ENCODE peak calls at places on chromosomes 7 and 10, in five cellular contexts. One of them, this sample, is unnamed.

GRCh38 chr10:88456730-88457129 is 126.4 kb downstream of the RNLS start:
- DNase-seq in mesenchymal stem cell: peak; percentile 48
- DNase-seq in aorta: no peak
- DNase-seq in choroid plexus epithelial cell: peak; percentile 74
- DNase-seq in fibroblast of the aortic adventitia: peak; percentile 85
- DNase-seq in this sample: peak; percentile 44

GRCh38 chr10:92822060-92822634 is 26.2 kb upstream of the EXOC6 start:
- DNase-seq in aorta: no peak
- DNase-seq in mesenchymal stem cell: peak; percentile 88
- DNase-seq in fibroblast of the aortic adventitia: peak; percentile 96
- DNase-seq in choroid plexus epithelial cell: peak; percentile 92
- DNase-seq in this sample: peak; percentile 80

GRCh38 chr7:116621649-116622048 is 50.3 kb upstream of the MET start:
- DNase-seq in fibroblast of the aortic adventitia: no peak
- DNase-seq in mesenchymal stem cell: no peak
- DNase-seq in aorta: no peak
- DNase-seq in choroid plexus epithelial cell: no peak
- DNase-seq in this sample: no peak

GRCh38 chr10:12701696-12702095 is 299.8 kb downstream of the CCDC3 start:
- DNase-seq in choroid plexus epithelial cell: no peak
- DNase-seq in mesenchymal stem cell: peak; percentile 59
- DNase-seq in fibroblast of the aortic adventitia: no peak
- DNase-seq in aorta: no peak
- DNase-seq in this sample: peak; percentile 17

GRCh38 chr7:98348726-98349474 is 52.0 kb downstream of the BAIAP2L1 start:
- DNase-seq in mesenchymal stem cell: no peak
- DNase-seq in choroid plexus epithelial cell: no peak
- DNase-seq in aorta: no peak
- DNase-seq in fibroblast of the aortic adventitia: no peak
- DNase-seq in this sample: no peak

GRCh38 chr7:2738110-2738509 is 50.1 kb downstream of the AMZ1 start:
- DNase-seq in aorta: peak; percentile 71
- DNase-seq in fibroblast of the aortic adventitia: no peak
- DNase-seq in mesenchymal stem cell: no peak
- DNase-seq in choroid plexus epithelial cell: peak; percentile 37
- DNase-seq in this sample: no peak

GRCh38 chr7:3370068-3370704 is 69.1 kb downstream of the SDK1 start:
- DNase-seq in mesenchymal stem cell: peak; percentile 29
- DNase-seq in choroid plexus epithelial cell: peak; percentile 16
- DNase-seq in fibroblast of the aortic adventitia: no peak
- DNase-seq in aorta: no peak
- DNase-seq in this sample: peak; percentile 15

GRCh38 chr7:1742555-1743303 is 72.7 kb downstream of the ELFN1 start:
- DNase-seq in choroid plexus epithelial cell: peak; percentile 45
- DNase-seq in mesenchymal stem cell: no peak
- DNase-seq in aorta: no peak
- DNase-seq in fibroblast of the aortic adventitia: peak; percentile 45
- DNase-seq in this sample: peak; percentile 18

GRCh38 chr10:71553371-71553900 is 156.7 kb downstream of the CDH23 start:
- DNase-seq in mesenchymal stem cell: no peak
- DNase-seq in fibroblast of the aortic adventitia: no peak
- DNase-seq in aorta: no peak
- DNase-seq in choroid plexus epithelial cell: no peak
- DNase-seq in this sample: no peak

GRCh38 chr10:104589431-104589830 is 51.7 kb upstream of the SORCS3 start:
- DNase-seq in choroid plexus epithelial cell: no peak
- DNase-seq in aorta: no peak
- DNase-seq in fibroblast of the aortic adventitia: no peak
- DNase-seq in mesenchymal stem cell: no peak
- DNase-seq in this sample: peak; percentile 25

GRCh38 chr7:35727571-35727970 is 32.6 kb upstream of the HERPUD2 start:
- DNase-seq in fibroblast of the aortic adventitia: peak; percentile 45
- DNase-seq in choroid plexus epithelial cell: peak; percentile 30
- DNase-seq in mesenchymal stem cell: peak; percentile 51
- DNase-seq in aorta: no peak
- DNase-seq in this sample: no peak

DNA sequence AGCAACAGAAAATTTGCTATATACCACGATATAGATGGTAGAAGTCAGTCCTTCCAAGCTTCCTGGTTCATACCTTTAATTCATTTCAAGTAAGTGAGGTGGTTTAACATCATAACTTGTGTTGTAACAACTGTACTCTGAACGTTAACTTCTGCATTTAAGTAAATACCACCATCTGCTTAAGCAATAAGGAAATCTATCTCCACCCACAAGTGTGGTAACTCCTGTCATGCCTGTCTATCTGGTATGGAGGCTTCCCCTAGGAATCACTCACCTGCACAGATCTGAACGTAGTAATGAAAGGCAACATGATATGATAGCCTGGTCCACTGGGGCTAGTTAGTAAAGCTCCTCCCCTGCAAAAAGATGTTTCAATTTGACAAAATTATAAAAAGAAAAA is 2.3 kb downstream of the ERLIN1 start:
- DNase-seq in fibroblast of the aortic adventitia: no peak
- DNase-seq in mesenchymal stem cell: peak; percentile 44
- DNase-seq in choroid plexus epithelial cell: peak; percentile 46
- DNase-seq in aorta: no peak
- DNase-seq in this sample: no peak
- H3K4me3 ChIP-seq in fibroblast of the aortic adventitia: no peak overlapping the region
- H3K4me3 ChIP-seq in mesenchymal stem cell: no peak overlapping the region
- H3K4me3 ChIP-seq in choroid plexus epithelial cell: no peak overlapping the region
- H3K4me3 ChIP-seq in aorta: no peak overlapping the region
- H3K4me3 ChIP-seq in this sample: no peak overlapping the region

DNA sequence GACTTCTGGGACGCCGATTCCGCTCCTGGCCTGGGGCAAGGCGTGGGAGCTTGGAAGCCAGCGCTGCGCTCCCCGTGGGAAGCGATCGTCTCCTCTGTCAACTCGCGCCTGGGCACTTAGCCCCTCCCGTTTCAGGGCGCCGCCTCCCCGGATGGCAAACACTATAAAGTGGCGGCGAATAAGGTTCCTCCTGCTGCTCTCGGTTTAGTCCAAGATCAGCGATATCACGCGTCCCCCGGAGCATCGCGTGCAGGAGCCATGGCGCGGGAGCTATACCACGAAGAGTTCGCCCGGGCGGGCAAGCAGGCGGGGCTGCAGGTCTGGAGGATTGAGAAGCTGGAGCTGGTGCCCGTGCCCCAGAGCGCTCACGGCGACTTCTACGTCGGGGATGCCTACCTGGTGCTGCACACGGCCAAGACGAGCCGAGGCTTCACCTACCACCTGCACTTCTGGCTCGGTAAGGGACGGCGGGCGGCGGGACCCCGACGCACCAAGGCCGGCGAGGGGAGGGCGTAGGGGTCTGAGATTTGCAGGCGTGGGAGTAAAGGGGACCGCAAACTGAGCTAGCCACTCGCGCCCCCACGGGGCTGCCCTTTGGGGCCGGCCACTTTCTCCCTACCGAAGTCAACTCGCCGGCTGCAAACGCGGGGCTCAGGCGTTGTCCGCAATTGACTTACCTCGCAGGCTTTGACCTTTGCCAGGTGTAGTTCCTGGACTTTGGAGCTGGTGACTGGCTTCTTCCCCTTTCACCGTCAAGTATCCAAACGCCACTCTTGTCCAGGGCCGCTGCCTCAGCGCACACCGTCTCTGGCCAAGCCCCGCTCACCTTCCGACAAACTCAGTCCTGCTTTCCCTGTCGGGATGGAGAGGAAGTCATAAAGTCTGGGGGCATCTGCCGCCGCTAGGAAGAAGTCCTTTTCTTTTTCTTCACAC is at the start of gene SCIN:
- DNase-seq in mesenchymal stem cell: peak; percentile 52
- DNase-seq in aorta: peak; percentile 63
- DNase-seq in fibroblast of the aortic adventitia: no peak
- DNase-seq in choroid plexus epithelial cell: no peak
- DNase-seq in this sample: peak; percentile 17
- H3K4me3 ChIP-seq in mesenchymal stem cell: peak within 1 kb of the TSS; percentile 54
- H3K4me3 ChIP-seq in aorta: no peak within 1 kb of the TSS
- H3K4me3 ChIP-seq in fibroblast of the aortic adventitia: peak within 1 kb of the TSS; percentile 48
- H3K4me3 ChIP-seq in choroid plexus epithelial cell: peak within 1 kb of the TSS; percentile 45
- H3K4me3 ChIP-seq in this sample: peak within 1 kb of the TSS; percentile 42

GRCh38 chr7:99562832-99563231 is 4.4 kb downstream of the ZNF655 start:
- DNase-seq in mesenchymal stem cell: peak; percentile 99
- DNase-seq in choroid plexus epithelial cell: peak; percentile 99
- DNase-seq in aorta: no peak
- DNase-seq in fibroblast of the aortic adventitia: peak; percentile 98
- DNase-seq in this sample: peak; percentile 98
- H3K4me3 ChIP-seq in mesenchymal stem cell: no peak overlapping the region
- H3K4me3 ChIP-seq in choroid plexus epithelial cell: no peak overlapping the region
- H3K4me3 ChIP-seq in aorta: no peak overlapping the region
- H3K4me3 ChIP-seq in fibroblast of the aortic adventitia: no peak overlapping the region
- H3K4me3 ChIP-seq in this sample: no peak overlapping the region

GRCh38 chr10:100348389-100348927 is 1.4 kb downstream of the SCD start:
- DNase-seq in choroid plexus epithelial cell: no peak
- DNase-seq in fibroblast of the aortic adventitia: no peak
- DNase-seq in mesenchymal stem cell: no peak
- DNase-seq in aorta: no peak
- DNase-seq in this sample: no peak
- H3K4me3 ChIP-seq in choroid plexus epithelial cell: peak overlapping the region; percentile 89
- H3K4me3 ChIP-seq in fibroblast of the aortic adventitia: peak overlapping the region; percentile 88
- H3K4me3 ChIP-seq in mesenchymal stem cell: no peak overlapping the region
- H3K4me3 ChIP-seq in aorta: no peak overlapping the region
- H3K4me3 ChIP-seq in this sample: peak overlapping the region; percentile 93

GRCh38 chr10:35495521-35496238 is 109.5 kb upstream of the GJD4 start:
- DNase-seq in fibroblast of the aortic adventitia: no peak
- DNase-seq in mesenchymal stem cell: peak; percentile 26
- DNase-seq in aorta: no peak
- DNase-seq in choroid plexus epithelial cell: no peak
- DNase-seq in this sample: peak; percentile 5
- H3K4me3 ChIP-seq in fibroblast of the aortic adventitia: no peak overlapping the region
- H3K4me3 ChIP-seq in mesenchymal stem cell: no peak overlapping the region
- H3K4me3 ChIP-seq in aorta: no peak overlapping the region
- H3K4me3 ChIP-seq in choroid plexus epithelial cell: no peak overlapping the region
- H3K4me3 ChIP-seq in this sample: no peak overlapping the region